ENCODE peak calls at places on chromosomes 11 and 22, in ten cellular contexts. G is spleen, I is astrocyte, P is GM12865, K is neural crest cell, M is pancreas, E is brain microvascular endothelial cell, A is psoas muscle, Y is heart left ventricle, S is OCI-LY7. X is an unnamed sample.

GRCh38 chr22:27045103-27045940 is 387.9 kb downstream of the MIAT start:
- DNase-seq in A (no peak), E (peak; percentile 65), P (no peak), Y (no peak), K (no peak), S (no peak), I (peak; percentile 83), M (no peak), G (no peak), X (no peak)

GRCh38 chr11:113521737-113522517 is 46.7 kb upstream of the DRD2 start:
- DNase-seq in I (no peak), M (no peak), G (no peak), P (no peak), Y (no peak), E (no peak), S (no peak), A (no peak), K (no peak), X (no peak)

GRCh38 chr22:45170001-45170466 is 6.3 kb downstream of the NUP50 start:
- DNase-seq in P (no peak), K (no peak), A (no peak), Y (no peak), G (no peak), S (no peak), M (no peak), E (no peak), I (peak; percentile 34), X (no peak)

GRCh38 chr11:92552942-92553341 is 328.3 kb downstream of the FAT3 start:
- DNase-seq in M (no peak), Y (no peak), G (no peak), K (no peak), E (no peak), A (no peak), S (no peak), I (no peak), P (no peak), X (no peak)

GRCh38 chr11:123231777-123232176 is 36.7 kb upstream of the CLMP start:
- DNase-seq in Y (no peak), K (no peak), S (no peak), M (no peak), P (no peak), E (no peak), I (no peak), A (no peak), G (no peak), X (no peak)

GRCh38 chr11:111372538-111372937 is 6.5 kb downstream of the POU2AF1 start:
- DNase-seq in G (no peak), E (no peak), S (no peak), I (no peak), K (no peak), P (peak; percentile 21), A (no peak), M (no peak), Y (no peak), X (no peak)

GRCh38 chr11:74720596-74721478 is 10.4 kb downstream of the CHRDL2 start:
- DNase-seq in G (peak; percentile 63), M (no peak), K (no peak), E (no peak), S (no peak), A (peak; percentile 80), Y (peak; percentile 55), I (peak; percentile 37), P (no peak), X (no peak)

GRCh38 chr11:70063121-70063520 is 15.0 kb upstream of the ANO1 start:
- DNase-seq in S (no peak), G (no peak), I (no peak), Y (no peak), A (no peak), E (no peak), M (no peak), K (no peak), P (no peak), X (no peak)

GRCh38 chr11:1153105-1153950 is 4.4 kb upstream of the MUC5AC start:
- DNase-seq in M (peak; percentile 58), Y (no peak), I (no peak), A (no peak), P (no peak), S (no peak), E (no peak), G (no peak), K (no peak), X (peak; percentile 66)

GRCh38 chr22:21714059-21714770 is 21.4 kb downstream of the YPEL1 start:
- DNase-seq in K (no peak), P (no peak), I (no peak), E (no peak), S (no peak), G (no peak), M (peak; percentile 94), Y (no peak), A (peak; percentile 67), X (no peak)

GRCh38 chr22:32517488-32517887 is 42.9 kb downstream of the FBXO7 start:
- DNase-seq in M (no peak), Y (no peak), K (no peak), S (no peak), E (no peak), G (no peak), A (no peak), I (no peak), P (no peak), X (no peak)

GRCh38 chr11:64353761-64354506 is 5.0 kb upstream of the RPS6KA4 start:
- DNase-seq in A (peak; percentile 50), Y (no peak), S (no peak), I (no peak), K (no peak), M (peak; percentile 78), G (no peak), E (no peak), P (no peak), X (no peak)

GRCh38 chr22:38734203-38735100 is 21.3 kb downstream of the SUN2 start:
- DNase-seq in S (no peak), E (no peak), Y (no peak), M (peak; percentile 49), A (peak; percentile 37), G (peak; percentile 57), I (no peak), K (no peak), P (no peak), X (no peak)

GRCh38 chr11:12845739-12846358 is 163.3 kb upstream of the RASSF10 start:
- DNase-seq in E (no peak), M (peak; percentile 83), S (peak; percentile 59), A (peak; percentile 62), G (no peak), I (no peak), K (peak; percentile 37), Y (no peak), P (no peak), X (peak; percentile 74)

GRCh38 chr11:12853325-12853651 is 155.8 kb upstream of the RASSF10 start:
- DNase-seq in Y (no peak), E (no peak), G (no peak), I (no peak), K (no peak), M (no peak), P (no peak), S (no peak), A (no peak), X (no peak)

GRCh38 chr11:12846766-12847615 is 162.1 kb upstream of the RASSF10 start:
- DNase-seq in G (no peak), Y (no peak), S (peak; percentile 64), A (no peak), E (no peak), M (no peak), I (no peak), P (no peak), K (no peak), X (no peak)

GRCh38 chr11:12842933-12843636 is 166.0 kb upstream of the RASSF10 start:
- DNase-seq in M (no peak), G (no peak), P (peak; percentile 48), Y (no peak), E (no peak), A (no peak), K (no peak), I (peak; percentile 89), S (peak; percentile 86), X (no peak)

GRCh38 chr11:12848413-12848812 is 160.7 kb upstream of the RASSF10 start:
- DNase-seq in A (no peak), M (no peak), Y (no peak), P (no peak), K (no peak), S (no peak), E (no peak), I (no peak), G (no peak), X (no peak)
- TF ChIP-seq CTCF in A (no peak), M (no peak), Y (no peak), P (no peak), K (no peak), S (no peak), E (no peak), I (no peak), G (no peak), X (no peak)

GRCh38 chr22:31104869-31105268 is 2.5 kb downstream of the SELENOM start:
- DNase-seq in P (peak; percentile 43), A (no peak), I (no peak), E (no peak), K (peak; percentile 29), S (no peak), M (peak; percentile 76), Y (peak; percentile 27), G (peak; percentile 69), X (no peak)
- TF ChIP-seq CTCF in P (peak; percentile 35), A (peak; percentile 7), I (peak; percentile 28), E (peak; percentile 63), K (peak; percentile 61), S (no peak), M (no peak), Y (peak; percentile 18), G (no peak), X (peak; percentile 69)

GRCh38 chr11:76698321-76699043 is 27.9 kb upstream of the LRRC32 start:
- DNase-seq in G (no peak), M (no peak), I (no peak), K (no peak), Y (no peak), E (no peak), P (peak; percentile 38), S (peak; percentile 50), A (no peak), X (no peak)
- TF ChIP-seq CTCF in G (no peak), M (no peak), I (peak; percentile 20), K (peak; percentile 49), Y (no peak), E (peak; percentile 56), P (peak; percentile 33), S (peak; percentile 81), A (no peak), X (peak; percentile 64)

DNA sequence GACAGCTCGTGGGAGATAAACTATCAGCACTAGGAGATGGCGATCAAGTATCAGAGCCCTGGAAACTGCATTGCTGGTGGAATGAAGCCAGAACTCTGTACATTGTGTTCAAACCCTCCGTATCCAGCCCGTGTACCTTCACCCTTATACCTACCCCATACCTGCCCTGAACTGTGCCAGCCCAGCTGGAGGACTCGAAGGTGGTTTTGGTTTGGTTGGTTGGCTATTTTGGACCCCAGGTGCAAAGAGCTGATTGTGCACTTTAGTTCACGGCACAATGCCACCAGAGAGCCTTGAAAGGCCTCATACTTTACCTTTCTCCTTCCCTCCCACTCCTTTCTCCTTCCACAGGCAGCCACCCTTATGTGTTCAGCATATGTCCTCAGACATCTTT is 16.0 kb downstream of the FAM83F start:
- DNase-seq in G (no peak), I (no peak), E (no peak), A (no peak), M (no peak), S (no peak), K (no peak), P (no peak), Y (no peak), X (no peak)
- TF ChIP-seq CTCF in G (no peak), I (no peak), E (no peak), A (no peak), M (no peak), S (no peak), K (no peak), P (no peak), Y (no peak), X (no peak)

GRCh38 chr22:50059185-50059880 is 1.2 kb upstream of the TTLL8 start:
- DNase-seq in A (no peak), S (peak; percentile 28), Y (no peak), E (peak; percentile 7), G (no peak), P (no peak), I (no peak), M (no peak), K (peak; percentile 41), X (no peak)
- TF ChIP-seq CTCF in A (no peak), S (peak; percentile 33), Y (no peak), E (peak; percentile 21), G (no peak), P (no peak), I (no peak), M (no peak), K (peak; percentile 54), X (peak; percentile 70)